ENCODE peak calls at places on chromosomes 5 and 9, in five cellular contexts. J is naive B cell; T is T47D; P is stimulated activated naive CD4-positive, alpha-beta T cell treated with Interleukin-2 at 50 U/mL for 16 hours; Y is A549. Z is an unnamed sample.

GRCh38 chr9:133615101-133615896 is 6.1 kb upstream of the FAM163B start:
- DNase-seq in P (no peak), Y (no peak), J (no peak), T (no peak), Z (no peak)

GRCh38 chr9:5582835-5583195 is 46.1 kb upstream of the RIC1 start:
- DNase-seq in Y (no peak), J (peak; percentile 66), T (no peak), P (no peak), Z (no peak)

GRCh38 chr9:98488578-98489312 is 220.0 kb downstream of the GABBR2 start:
- DNase-seq in T (no peak), P (no peak), J (no peak), Y (peak; percentile 38), Z (no peak)

GRCh38 chr5:12772276-12772675 is 868.0 kb upstream of the CTNND2 start:
- DNase-seq in P (no peak), Y (no peak), T (no peak), J (no peak), Z (no peak)

GRCh38 chr9:113690055-113690740 is 185.9 kb upstream of the ZNF618 start:
- DNase-seq in J (no peak), T (no peak), Y (no peak), P (no peak), Z (no peak)

GRCh38 chr5:32225445-32225844 is 51.3 kb upstream of the GOLPH3 start:
- DNase-seq in T (no peak), Y (peak; percentile 53), J (no peak), P (no peak), Z (no peak)

GRCh38 chr5:111997308-111998159 is 240.5 kb upstream of the NREP start:
- DNase-seq in P (no peak), T (no peak), J (no peak), Y (peak; percentile 7), Z (no peak)

GRCh38 chr9:137240321-137240840 is 706 bp upstream of the TUBB4B start:
- DNase-seq in T (no peak), Y (peak; percentile 80), P (peak; percentile 66), J (peak; percentile 79), Z (no peak)

GRCh38 chr5:74536658-74537057 is 103.9 kb downstream of the ENC1 start:
- DNase-seq in Y (no peak), J (no peak), T (no peak), P (no peak), Z (no peak)

GRCh38 chr5:85452322-85453025 is 1067.8 kb upstream of the EDIL3 start:
- DNase-seq in J (no peak), P (no peak), Y (no peak), T (no peak), Z (no peak)

GRCh38 chr9:20569525-20569924 is 52.8 kb downstream of the MLLT3 start:
- DNase-seq in T (peak; percentile 17), Y (peak; percentile 62), J (no peak), P (no peak), Z (no peak)

GRCh38 chr5:170534941-170535340 is 31.1 kb downstream of the KCNIP1 start:
- DNase-seq in P (no peak), T (no peak), Y (no peak), J (no peak), Z (no peak)

GRCh38 chr5:127899214-127899610 is 184.4 kb upstream of the SLC12A2 start:
- DNase-seq in Y (no peak), J (no peak), T (no peak), P (no peak), Z (no peak)

GRCh38 chr9:124894741-124895170 is 32.8 kb downstream of the ARPC5L start:
- DNase-seq in J (peak; percentile 20), P (peak; percentile 8), T (peak; percentile 20), Y (peak; percentile 59), Z (no peak)

GRCh38 chr5:56951131-56951945 is 585 bp downstream of the MIER3 start:
- DNase-seq in T (peak; percentile 24), Y (peak; percentile 22), P (no peak), J (peak; percentile 21), Z (no peak)

GRCh38 chr9:37963936-37964739 is 60.2 kb upstream of the SLC25A51 start:
- DNase-seq in J (no peak), P (no peak), T (no peak), Y (peak; percentile 83), Z (peak; percentile 4)

GRCh38 chr9:81855538-81855937 is 72.7 kb upstream of the SPATA31D4 start:
- DNase-seq in J (no peak), Y (peak; percentile 44), P (no peak), T (no peak), Z (no peak)

GRCh38 chr9:89463986-89464901 is 33.7 kb downstream of the SEMA4D start:
- DNase-seq in T (no peak), P (peak; percentile 82), Y (no peak), J (peak; percentile 53), Z (no peak)

GRCh38 chr5:159737263-159737662 is 179.0 kb upstream of the ADRA1B start:
- DNase-seq in T (no peak), Y (no peak), J (no peak), P (no peak), Z (no peak)

GRCh38 chr5:57816108-57816507 is 333.5 kb upstream of the ACTBL2 start:
- DNase-seq in P (no peak), J (no peak), Y (peak; percentile 85), T (no peak), Z (no peak)